ENCODE peak calls at places on chromosomes 3 and 15, in five cellular contexts. V, R, X, B and E are unnamed samples.

GRCh38 chr3:180433172-180433571 is 168.8 kb upstream of the TTC14 start:
- DNase-seq in R (no peak), V (no peak), X (no peak), B (no peak), E (no peak)

GRCh38 chr15:85810075-85810474 is 15.3 kb upstream of the KLHL25 start:
- DNase-seq in R (no peak), B (no peak), V (no peak), X (no peak), E (no peak)

GRCh38 chr3:124778061-124778460 is 47.8 kb downstream of the UMPS start:
- DNase-seq in X (no peak), B (no peak), R (no peak), V (no peak), E (no peak)

GRCh38 chr3:45464336-45464809 is 76.0 kb downstream of the LARS2 start:
- DNase-seq in X (peak; percentile 65), R (no peak), V (no peak), B (no peak), E (no peak)

GRCh38 chr3:154510780-154511179 is 80.8 kb upstream of the GPR149 start:
- DNase-seq in X (no peak), R (no peak), B (no peak), V (no peak), E (no peak)

GRCh38 chr15:54575586-54575985 is 597.3 kb downstream of the UNC13C start:
- DNase-seq in B (no peak), V (no peak), X (no peak), R (no peak), E (no peak)

GRCh38 chr3:52930748-52931147 is 33.4 kb upstream of the STIMATE start:
- DNase-seq in X (no peak), R (no peak), V (no peak), B (no peak), E (no peak)

GRCh38 chr3:64267774-64268604 is 42.7 kb upstream of the PRICKLE2 start:
- DNase-seq in B (peak; percentile 45), X (no peak), R (no peak), V (peak; percentile 65), E (no peak)

GRCh38 chr15:66629817-66630576 is 64.2 kb upstream of the LCTL start:
- DNase-seq in V (no peak), B (no peak), R (no peak), X (no peak), E (no peak)

GRCh38 chr3:177199206-177199765 is 2.0 kb upstream of the TBL1XR1 start:
- DNase-seq in B (no peak), X (peak; percentile 43), V (no peak), R (no peak), E (no peak)

GRCh38 chr3:15387171-15387581 is 40.2 kb downstream of the METTL6 start:
- DNase-seq in V (no peak), X (no peak), B (no peak), R (no peak), E (no peak)

DNA sequence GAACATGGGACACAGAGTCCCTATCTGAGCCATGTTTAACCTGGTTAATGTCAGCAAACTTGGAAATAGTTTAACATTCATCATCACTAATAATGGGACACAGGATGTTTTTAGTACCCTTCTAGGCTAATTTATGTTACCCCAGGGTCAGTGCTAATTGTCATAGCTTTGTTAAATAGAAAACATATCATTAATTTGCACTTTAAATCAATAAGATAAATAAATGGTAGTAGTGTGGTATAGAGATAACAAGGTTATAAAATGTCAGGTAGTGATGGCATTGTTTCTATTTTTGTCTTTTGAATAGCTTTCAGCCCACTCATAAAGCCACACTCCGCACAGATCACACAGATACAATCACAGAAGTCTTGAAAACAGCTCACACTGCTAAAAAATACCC is 534.9 kb downstream of the MECOM start:
- DNase-seq in B (no peak), R (no peak), V (no peak), X (no peak), E (no peak)
- H3K36me3 ChIP-seq in B (no peaks in the 10 kb centered on the region), R (no peaks in the 10 kb centered on the region), V (no peaks in the 10 kb centered on the region), X (no peaks in the 10 kb centered on the region), E (no peaks in the 10 kb centered on the region)

DNA sequence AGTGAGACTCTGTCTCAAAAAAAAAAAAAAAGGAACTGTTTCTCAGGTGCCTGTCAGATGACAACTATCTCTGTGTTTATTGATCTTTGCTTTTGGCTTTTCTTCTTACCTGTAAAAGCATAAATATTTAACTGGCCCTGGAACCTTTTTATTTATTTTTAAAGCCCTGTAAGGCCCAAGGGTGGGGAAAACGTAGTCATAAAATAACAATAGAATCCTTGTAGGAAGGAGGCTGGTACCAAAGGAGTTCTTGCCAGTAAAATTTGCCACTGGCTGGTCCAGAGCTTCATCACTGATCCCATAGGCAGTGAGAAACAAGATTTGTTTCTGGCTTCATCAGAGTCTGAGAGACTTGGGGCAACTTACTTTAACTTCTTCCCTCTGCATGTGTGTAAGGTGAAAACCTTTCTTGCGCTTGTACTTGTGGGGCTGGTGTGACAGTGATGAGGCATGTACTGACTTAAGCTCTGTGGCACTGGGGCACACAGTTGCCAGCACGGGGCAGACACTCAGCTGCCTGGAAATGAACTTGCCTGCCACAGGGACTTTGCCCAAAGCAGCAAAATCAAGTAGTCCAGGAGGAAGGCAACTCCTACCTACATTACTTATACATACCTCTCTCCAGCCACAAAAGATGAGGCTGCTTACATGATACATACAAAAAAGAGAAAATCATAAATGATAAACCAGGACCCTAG is 19.6 kb downstream of the B4GALT4 start:
- DNase-seq in B (no peak), R (no peak), V (no peak), X (no peak), E (no peak)
- H3K36me3 ChIP-seq in B (peaks cover 42% of the 10 kb centered on the region), R (peaks cover 31% of the 10 kb centered on the region), V (peaks cover 37% of the 10 kb centered on the region), X (peaks cover 9% of the 10 kb centered on the region), E (no peaks in the 10 kb centered on the region)

DNA sequence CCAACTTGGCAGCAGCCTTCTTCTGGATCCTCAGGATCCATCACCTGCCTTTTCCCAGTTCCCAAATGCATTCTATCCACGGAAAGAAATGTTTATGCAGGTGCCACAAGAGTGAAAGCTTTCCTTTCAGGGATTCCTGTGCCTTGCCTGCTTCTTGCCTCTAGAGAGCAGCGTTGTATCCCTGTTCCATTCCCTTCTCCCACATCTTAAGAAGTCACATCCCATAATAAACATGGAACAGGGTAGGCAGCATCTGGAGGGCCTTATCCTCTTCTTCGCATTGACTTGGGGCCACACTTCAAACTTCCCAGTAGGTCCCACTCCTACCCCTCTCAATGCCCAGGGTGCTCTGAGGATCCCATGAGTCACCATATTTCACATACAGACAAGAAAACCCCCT is 72.7 kb upstream of the DCLK3 start:
- DNase-seq in V (no peak), X (no peak), R (no peak), B (no peak), E (no peak)
- H3K36me3 ChIP-seq in V (peaks cover 49% of the 10 kb centered on the region), X (peaks cover 51% of the 10 kb centered on the region), R (peaks cover 38% of the 10 kb centered on the region), B (peaks cover 32% of the 10 kb centered on the region), E (peaks cover 84% of the 10 kb centered on the region)

DNA sequence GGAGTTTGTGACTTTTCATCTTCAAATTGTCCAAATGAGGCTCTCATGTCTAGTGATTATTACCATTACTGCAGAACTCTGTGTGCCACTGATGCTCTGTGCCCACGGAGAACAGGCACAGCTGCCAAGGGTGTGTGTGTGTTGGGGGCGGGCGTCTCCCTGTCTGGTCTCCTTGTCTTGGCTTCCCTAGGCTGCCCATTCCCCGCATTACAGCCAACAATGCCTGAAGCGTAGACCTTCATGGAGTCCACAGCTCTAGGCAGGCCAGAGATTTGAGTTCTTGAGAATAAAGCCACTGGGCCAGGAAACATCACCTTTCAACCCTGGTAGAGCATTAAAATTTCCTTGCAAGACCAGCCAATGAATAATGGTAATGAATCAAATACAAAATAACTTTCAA is 42.7 kb downstream of the CCNB2 start:
- DNase-seq in X (no peak), R (no peak), B (no peak), V (no peak), E (no peak)
- H3K36me3 ChIP-seq in X (no peaks in the 10 kb centered on the region), R (peaks cover 37% of the 10 kb centered on the region), B (peaks cover 20% of the 10 kb centered on the region), V (peaks cover 8% of the 10 kb centered on the region), E (peaks cover 3% of the 10 kb centered on the region)

GRCh38 chr3:47647550-47647949 is 68.9 kb upstream of the CSPG5 start:
- DNase-seq in R (no peak), V (no peak), X (no peak), B (no peak), E (no peak)
- H3K36me3 ChIP-seq in R (peaks cover 5% of the 10 kb centered on the region), V (no peaks in the 10 kb centered on the region), X (no peaks in the 10 kb centered on the region), B (no peaks in the 10 kb centered on the region), E (peaks cover 63% of the 10 kb centered on the region)